ENCODE peak calls at places on chromosomes 2 and 18, in six cellular contexts. A is posterior cingulate gyrus; R is activated CD8-positive, alpha-beta memory T cell treated with anti-CD3 and anti-CD28 coated beads, Interleukin-2, amount 50 U/mL, for 48 hours; V is retinal pigment epithelial cell; U is NCI-H2171 treated with DMSO at 0.1 percent for 48 hours; D is fibroblast of lung. I is an unnamed sample.

GRCh38 chr2:79292936-79293335 is 133.4 kb upstream of the REG3A start:
- DNase-seq in U (no peak), A (no peak), D (no peak), V (no peak), R (no peak), I (no peak)

GRCh38 chr2:71689393-71689792 is 236.0 kb downstream of the DYSF start:
- DNase-seq in V (no peak), D (no peak), A (no peak), R (no peak), U (no peak), I (no peak)

GRCh38 chr2:200613692-200614091 is 27.9 kb downstream of the AOX1 start:
- DNase-seq in D (no peak), R (no peak), A (no peak), V (no peak), U (no peak), I (no peak)

GRCh38 chr2:50492452-50492851 is 539.5 kb downstream of the NRXN1 start:
- DNase-seq in D (peak), V (peak), U (peak), R (no peak), A (no peak), I (no peak)

GRCh38 chr2:199464614-199465352 is 7.0 kb upstream of the SATB2 start:
- DNase-seq in U (no peak), A (no peak), D (no peak), V (no peak), R (no peak), I (peak)

GRCh38 chr2:85243101-85244072 is 84.4 kb downstream of the TGOLN2 start:
- DNase-seq in V (no peak), U (no peak), A (peak), D (peak), R (no peak), I (peak)

GRCh38 chr18:3554811-3555427 is 104.9 kb downstream of the TGIF1 start:
- DNase-seq in A (no peak), D (no peak), V (no peak), R (no peak), U (no peak), I (no peak)

GRCh38 chr2:46262248-46262938 is 34.8 kb upstream of the EPAS1 start:
- DNase-seq in V (no peak), D (no peak), R (no peak), U (no peak), A (no peak), I (no peak)